ENCODE peak calls at places on chromosomes 13 and 19, in ten cellular contexts. One of them, this sample, is unnamed.

GRCh38 chr19:40365613-40366401 is 17.3 kb downstream of the PLD3 start:
- DNase-seq in esophagus squamous epithelium: no peak
- DNase-seq in GM23248: peak; percentile 16
- DNase-seq in lower lobe of right lung: peak; percentile 83
- DNase-seq in mucosa of descending colon: no peak
- DNase-seq in ovary: peak; percentile 85
- DNase-seq in CD8-positive, alpha-beta memory T cell: peak; percentile 10
- DNase-seq in IMR-90: peak; percentile 71
- DNase-seq in psoas muscle: peak; percentile 61
- DNase-seq in CD8-positive, alpha-beta T cell: peak; percentile 52
- DNase-seq in this sample: no peak

GRCh38 chr19:8081569-8082550 is 29.3 kb downstream of the CCL25 start:
- DNase-seq in IMR-90: no peak
- DNase-seq in CD8-positive, alpha-beta memory T cell: no peak
- DNase-seq in GM23248: no peak
- DNase-seq in esophagus squamous epithelium: no peak
- DNase-seq in mucosa of descending colon: no peak
- DNase-seq in psoas muscle: no peak
- DNase-seq in ovary: no peak
- DNase-seq in lower lobe of right lung: no peak
- DNase-seq in CD8-positive, alpha-beta T cell: no peak
- DNase-seq in this sample: no peak

GRCh38 chr19:29172302-29172701 is 40.6 kb downstream of the UQCRFS1 start:
- DNase-seq in lower lobe of right lung: no peak
- DNase-seq in psoas muscle: no peak
- DNase-seq in mucosa of descending colon: no peak
- DNase-seq in CD8-positive, alpha-beta memory T cell: no peak
- DNase-seq in GM23248: no peak
- DNase-seq in IMR-90: no peak
- DNase-seq in CD8-positive, alpha-beta T cell: no peak
- DNase-seq in esophagus squamous epithelium: no peak
- DNase-seq in ovary: no peak
- DNase-seq in this sample: no peak

GRCh38 chr13:49607761-49608160 is 20.5 kb upstream of the ARL11 start:
- DNase-seq in IMR-90: no peak
- DNase-seq in CD8-positive, alpha-beta memory T cell: no peak
- DNase-seq in mucosa of descending colon: no peak
- DNase-seq in psoas muscle: no peak
- DNase-seq in CD8-positive, alpha-beta T cell: no peak
- DNase-seq in GM23248: no peak
- DNase-seq in ovary: no peak
- DNase-seq in lower lobe of right lung: no peak
- DNase-seq in esophagus squamous epithelium: no peak
- DNase-seq in this sample: no peak

GRCh38 chr13:40207110-40207478 is 459.3 kb downstream of the FOXO1 start:
- DNase-seq in mucosa of descending colon: no peak
- DNase-seq in psoas muscle: no peak
- DNase-seq in CD8-positive, alpha-beta T cell: peak; percentile 71
- DNase-seq in lower lobe of right lung: no peak
- DNase-seq in esophagus squamous epithelium: no peak
- DNase-seq in IMR-90: no peak
- DNase-seq in GM23248: no peak
- DNase-seq in CD8-positive, alpha-beta memory T cell: no peak
- DNase-seq in ovary: no peak
- DNase-seq in this sample: no peak

GRCh38 chr13:71483733-71484132 is 383.3 kb downstream of the DACH1 start:
- DNase-seq in mucosa of descending colon: no peak
- DNase-seq in ovary: no peak
- DNase-seq in CD8-positive, alpha-beta T cell: no peak
- DNase-seq in psoas muscle: no peak
- DNase-seq in lower lobe of right lung: no peak
- DNase-seq in GM23248: no peak
- DNase-seq in esophagus squamous epithelium: no peak
- DNase-seq in CD8-positive, alpha-beta memory T cell: no peak
- DNase-seq in IMR-90: no peak
- DNase-seq in this sample: no peak

GRCh38 chr13:110540871-110541525 is 20.5 kb downstream of the RAB20 start:
- DNase-seq in mucosa of descending colon: no peak
- DNase-seq in GM23248: no peak
- DNase-seq in CD8-positive, alpha-beta T cell: no peak
- DNase-seq in CD8-positive, alpha-beta memory T cell: no peak
- DNase-seq in ovary: no peak
- DNase-seq in IMR-90: no peak
- DNase-seq in psoas muscle: no peak
- DNase-seq in esophagus squamous epithelium: no peak
- DNase-seq in lower lobe of right lung: no peak
- DNase-seq in this sample: no peak

GRCh38 chr13:65914707-65915106 is 1315.4 kb downstream of the PCDH9 start:
- DNase-seq in esophagus squamous epithelium: no peak
- DNase-seq in ovary: no peak
- DNase-seq in lower lobe of right lung: no peak
- DNase-seq in CD8-positive, alpha-beta memory T cell: no peak
- DNase-seq in mucosa of descending colon: no peak
- DNase-seq in IMR-90: peak; percentile 72
- DNase-seq in CD8-positive, alpha-beta T cell: no peak
- DNase-seq in psoas muscle: no peak
- DNase-seq in GM23248: peak; percentile 36
- DNase-seq in this sample: no peak

GRCh38 chr19:35352448-35353304 is 5.0 kb downstream of the FFAR1 start:
- DNase-seq in lower lobe of right lung: peak; percentile 72
- DNase-seq in CD8-positive, alpha-beta memory T cell: peak; percentile 53
- DNase-seq in CD8-positive, alpha-beta T cell: peak; percentile 80
- DNase-seq in psoas muscle: peak; percentile 46
- DNase-seq in GM23248: peak; percentile 83
- DNase-seq in mucosa of descending colon: peak; percentile 73
- DNase-seq in IMR-90: peak; percentile 64
- DNase-seq in esophagus squamous epithelium: no peak
- DNase-seq in ovary: peak; percentile 78
- DNase-seq in this sample: peak; percentile 53

GRCh38 chr19:7442423-7442822 is 46.4 kb downstream of the PEX11G start:
- DNase-seq in IMR-90: no peak
- DNase-seq in CD8-positive, alpha-beta memory T cell: no peak
- DNase-seq in psoas muscle: no peak
- DNase-seq in CD8-positive, alpha-beta T cell: no peak
- DNase-seq in ovary: no peak
- DNase-seq in GM23248: no peak
- DNase-seq in lower lobe of right lung: no peak
- DNase-seq in esophagus squamous epithelium: no peak
- DNase-seq in mucosa of descending colon: no peak
- DNase-seq in this sample: no peak

GRCh38 chr19:40433391-40434216 is 7.8 kb upstream of the SERTAD1 start:
- DNase-seq in CD8-positive, alpha-beta memory T cell: peak; percentile 52
- DNase-seq in esophagus squamous epithelium: no peak
- DNase-seq in lower lobe of right lung: peak; percentile 93
- DNase-seq in GM23248: peak; percentile 96
- DNase-seq in CD8-positive, alpha-beta T cell: peak; percentile 70
- DNase-seq in IMR-90: peak; percentile 88
- DNase-seq in psoas muscle: peak; percentile 89
- DNase-seq in ovary: peak; percentile 91
- DNase-seq in mucosa of descending colon: peak; percentile 93
- DNase-seq in this sample: no peak

GRCh38 chr13:94997126-94997525 is 284.8 kb upstream of the SOX21 start:
- DNase-seq in psoas muscle: no peak
- DNase-seq in esophagus squamous epithelium: no peak
- DNase-seq in IMR-90: no peak
- DNase-seq in lower lobe of right lung: no peak
- DNase-seq in CD8-positive, alpha-beta memory T cell: no peak
- DNase-seq in GM23248: no peak
- DNase-seq in mucosa of descending colon: no peak
- DNase-seq in ovary: no peak
- DNase-seq in CD8-positive, alpha-beta T cell: no peak
- DNase-seq in this sample: no peak

GRCh38 chr13:104875008-104875762 is 1660.3 kb downstream of the EFNB2 start:
- DNase-seq in esophagus squamous epithelium: no peak
- DNase-seq in GM23248: no peak
- DNase-seq in IMR-90: no peak
- DNase-seq in ovary: no peak
- DNase-seq in lower lobe of right lung: no peak
- DNase-seq in mucosa of descending colon: no peak
- DNase-seq in psoas muscle: no peak
- DNase-seq in CD8-positive, alpha-beta memory T cell: no peak
- DNase-seq in CD8-positive, alpha-beta T cell: no peak
- DNase-seq in this sample: no peak

GRCh38 chr13:101576452-101576851 is 124.0 kb downstream of the ITGBL1 start:
- DNase-seq in esophagus squamous epithelium: no peak
- DNase-seq in ovary: no peak
- DNase-seq in psoas muscle: no peak
- DNase-seq in mucosa of descending colon: no peak
- DNase-seq in CD8-positive, alpha-beta memory T cell: no peak
- DNase-seq in IMR-90: peak; percentile 81
- DNase-seq in CD8-positive, alpha-beta T cell: no peak
- DNase-seq in GM23248: no peak
- DNase-seq in lower lobe of right lung: no peak
- DNase-seq in this sample: no peak

GRCh38 chr13:73938375-73939070 is 195.7 kb downstream of the KLF12 start:
- DNase-seq in ovary: no peak
- DNase-seq in esophagus squamous epithelium: no peak
- DNase-seq in mucosa of descending colon: no peak
- DNase-seq in CD8-positive, alpha-beta T cell: no peak
- DNase-seq in IMR-90: peak; percentile 94
- DNase-seq in GM23248: peak; percentile 90
- DNase-seq in psoas muscle: no peak
- DNase-seq in CD8-positive, alpha-beta memory T cell: no peak
- DNase-seq in lower lobe of right lung: no peak
- DNase-seq in this sample: no peak

GRCh38 chr19:56868446-56868845 is 27.9 kb upstream of the PEG3 start:
- DNase-seq in mucosa of descending colon: no peak
- DNase-seq in ovary: no peak
- DNase-seq in psoas muscle: no peak
- DNase-seq in CD8-positive, alpha-beta memory T cell: no peak
- DNase-seq in GM23248: no peak
- DNase-seq in IMR-90: no peak
- DNase-seq in esophagus squamous epithelium: no peak
- DNase-seq in lower lobe of right lung: no peak
- DNase-seq in CD8-positive, alpha-beta T cell: no peak
- DNase-seq in this sample: no peak
- H3K9me3 ChIP-seq in mucosa of descending colon: peaks cover 63% of the 10 kb centered on the region
- H3K9me3 ChIP-seq in ovary: no peaks in the 10 kb centered on the region
- H3K9me3 ChIP-seq in psoas muscle: peaks cover 1% of the 10 kb centered on the region
- H3K9me3 ChIP-seq in CD8-positive, alpha-beta memory T cell: peaks cover 6% of the 10 kb centered on the region
- H3K9me3 ChIP-seq in GM23248: no peaks in the 10 kb centered on the region
- H3K9me3 ChIP-seq in IMR-90: peaks cover 29% of the 10 kb centered on the region
- H3K9me3 ChIP-seq in esophagus squamous epithelium: no peaks in the 10 kb centered on the region
- H3K9me3 ChIP-seq in lower lobe of right lung: peaks cover 5% of the 10 kb centered on the region
- H3K9me3 ChIP-seq in CD8-positive, alpha-beta T cell: no peaks in the 10 kb centered on the region
- H3K9me3 ChIP-seq in this sample: peaks cover 3% of the 10 kb centered on the region

GRCh38 chr19:57537953-57538547 is 10.9 kb downstream of the ZNF549 start:
- DNase-seq in mucosa of descending colon: no peak
- DNase-seq in IMR-90: no peak
- DNase-seq in lower lobe of right lung: no peak
- DNase-seq in psoas muscle: no peak
- DNase-seq in ovary: no peak
- DNase-seq in CD8-positive, alpha-beta T cell: no peak
- DNase-seq in esophagus squamous epithelium: no peak
- DNase-seq in CD8-positive, alpha-beta memory T cell: no peak
- DNase-seq in GM23248: no peak
- DNase-seq in this sample: no peak
- H3K9me3 ChIP-seq in mucosa of descending colon: peaks cover 100% of the 10 kb centered on the region
- H3K9me3 ChIP-seq in IMR-90: peaks cover 84% of the 10 kb centered on the region
- H3K9me3 ChIP-seq in lower lobe of right lung: peaks cover 100% of the 10 kb centered on the region
- H3K9me3 ChIP-seq in psoas muscle: peaks cover 96% of the 10 kb centered on the region
- H3K9me3 ChIP-seq in ovary: peaks cover 82% of the 10 kb centered on the region
- H3K9me3 ChIP-seq in CD8-positive, alpha-beta T cell: peaks cover 77% of the 10 kb centered on the region
- H3K9me3 ChIP-seq in esophagus squamous epithelium: peaks cover 92% of the 10 kb centered on the region
- H3K9me3 ChIP-seq in CD8-positive, alpha-beta memory T cell: peaks cover 81% of the 10 kb centered on the region
- H3K9me3 ChIP-seq in GM23248: peaks cover 14% of the 10 kb centered on the region
- H3K9me3 ChIP-seq in this sample: peaks cover 74% of the 10 kb centered on the region

GRCh38 chr19:57611113-57611512 is 2.9 kb upstream of the ZNF134 start:
- DNase-seq in lower lobe of right lung: no peak
- DNase-seq in psoas muscle: no peak
- DNase-seq in mucosa of descending colon: no peak
- DNase-seq in CD8-positive, alpha-beta memory T cell: no peak
- DNase-seq in GM23248: no peak
- DNase-seq in ovary: no peak
- DNase-seq in IMR-90: no peak
- DNase-seq in CD8-positive, alpha-beta T cell: no peak
- DNase-seq in esophagus squamous epithelium: no peak
- DNase-seq in this sample: no peak

GRCh38 chr19:57615346-57615745 is 1.3 kb downstream of the ZNF134 start:
- DNase-seq in mucosa of descending colon: no peak
- DNase-seq in GM23248: peak; percentile 8
- DNase-seq in CD8-positive, alpha-beta T cell: no peak
- DNase-seq in psoas muscle: no peak
- DNase-seq in IMR-90: no peak
- DNase-seq in esophagus squamous epithelium: no peak
- DNase-seq in lower lobe of right lung: no peak
- DNase-seq in ovary: no peak
- DNase-seq in CD8-positive, alpha-beta memory T cell: no peak
- DNase-seq in this sample: no peak

GRCh38 chr19:57613941-57614743 is at the start of gene ZNF134:
- DNase-seq in CD8-positive, alpha-beta memory T cell: peak; percentile 78
- DNase-seq in psoas muscle: peak; percentile 92
- DNase-seq in IMR-90: peak; percentile 87
- DNase-seq in lower lobe of right lung: peak; percentile 96
- DNase-seq in CD8-positive, alpha-beta T cell: peak; percentile 91
- DNase-seq in GM23248: peak; percentile 97
- DNase-seq in ovary: peak; percentile 86
- DNase-seq in mucosa of descending colon: peak; percentile 95
- DNase-seq in esophagus squamous epithelium: peak; percentile 39
- DNase-seq in this sample: peak; percentile 76
- H3K9me3 ChIP-seq in CD8-positive, alpha-beta memory T cell: peaks cover 46% of the 10 kb centered on the region
- H3K9me3 ChIP-seq in psoas muscle: peaks cover 65% of the 10 kb centered on the region
- H3K9me3 ChIP-seq in IMR-90: peaks cover 42% of the 10 kb centered on the region
- H3K9me3 ChIP-seq in lower lobe of right lung: peaks cover 55% of the 10 kb centered on the region
- H3K9me3 ChIP-seq in CD8-positive, alpha-beta T cell: peaks cover 44% of the 10 kb centered on the region
- H3K9me3 ChIP-seq in GM23248: no peaks in the 10 kb centered on the region
- H3K9me3 ChIP-seq in ovary: peaks cover 44% of the 10 kb centered on the region
- H3K9me3 ChIP-seq in mucosa of descending colon: peaks cover 61% of the 10 kb centered on the region
- H3K9me3 ChIP-seq in esophagus squamous epithelium: peaks cover 47% of the 10 kb centered on the region
- H3K9me3 ChIP-seq in this sample: peaks cover 40% of the 10 kb centered on the region

GRCh38 chr19:15035795-15036311 is 13.4 kb upstream of the CASP14 start:
- DNase-seq in psoas muscle: no peak
- DNase-seq in CD8-positive, alpha-beta memory T cell: no peak
- DNase-seq in CD8-positive, alpha-beta T cell: no peak
- DNase-seq in esophagus squamous epithelium: no peak
- DNase-seq in mucosa of descending colon: no peak
- DNase-seq in ovary: no peak
- DNase-seq in lower lobe of right lung: no peak
- DNase-seq in IMR-90: no peak
- DNase-seq in GM23248: no peak
- DNase-seq in this sample: no peak
- H3K9me3 ChIP-seq in psoas muscle: no peaks in the 10 kb centered on the region
- H3K9me3 ChIP-seq in CD8-positive, alpha-beta memory T cell: no peaks in the 10 kb centered on the region
- H3K9me3 ChIP-seq in CD8-positive, alpha-beta T cell: no peaks in the 10 kb centered on the region
- H3K9me3 ChIP-seq in esophagus squamous epithelium: no peaks in the 10 kb centered on the region
- H3K9me3 ChIP-seq in mucosa of descending colon: no peaks in the 10 kb centered on the region
- H3K9me3 ChIP-seq in ovary: no peaks in the 10 kb centered on the region
- H3K9me3 ChIP-seq in lower lobe of right lung: no peaks in the 10 kb centered on the region
- H3K9me3 ChIP-seq in IMR-90: no peaks in the 10 kb centered on the region
- H3K9me3 ChIP-seq in GM23248: no peaks in the 10 kb centered on the region
- H3K9me3 ChIP-seq in this sample: no peaks in the 10 kb centered on the region

DNA sequence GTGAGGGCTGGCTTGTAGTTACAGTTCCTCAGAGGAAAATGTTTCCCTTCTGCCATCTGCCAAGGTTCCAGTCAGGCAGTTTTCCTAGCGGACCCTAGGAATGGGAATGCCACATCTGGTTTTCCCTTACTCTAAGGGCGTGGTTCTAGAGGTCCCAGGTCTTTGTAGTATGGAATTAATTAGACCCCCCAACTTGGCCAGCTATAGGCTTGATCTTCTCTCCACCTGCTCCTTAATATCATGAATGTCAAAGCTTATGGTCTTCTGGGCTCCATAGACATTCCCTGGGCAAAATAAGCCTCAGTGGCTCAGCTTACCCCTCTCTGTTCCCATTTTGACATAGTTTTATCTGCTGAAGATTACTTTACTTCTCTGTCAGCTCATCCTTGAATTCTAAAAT is 70.0 kb downstream of the ZNF568 start:
- DNase-seq in ovary: no peak
- DNase-seq in psoas muscle: no peak
- DNase-seq in lower lobe of right lung: no peak
- DNase-seq in GM23248: no peak
- DNase-seq in IMR-90: no peak
- DNase-seq in esophagus squamous epithelium: no peak
- DNase-seq in CD8-positive, alpha-beta T cell: no peak
- DNase-seq in CD8-positive, alpha-beta memory T cell: no peak
- DNase-seq in mucosa of descending colon: no peak
- DNase-seq in this sample: no peak
- H3K9me3 ChIP-seq in ovary: peaks cover 7% of the 10 kb centered on the region
- H3K9me3 ChIP-seq in psoas muscle: peaks cover 20% of the 10 kb centered on the region
- H3K9me3 ChIP-seq in lower lobe of right lung: peaks cover 18% of the 10 kb centered on the region
- H3K9me3 ChIP-seq in GM23248: no peaks in the 10 kb centered on the region
- H3K9me3 ChIP-seq in IMR-90: peaks cover 14% of the 10 kb centered on the region
- H3K9me3 ChIP-seq in esophagus squamous epithelium: peaks cover 12% of the 10 kb centered on the region
- H3K9me3 ChIP-seq in CD8-positive, alpha-beta T cell: peaks cover 19% of the 10 kb centered on the region
- H3K9me3 ChIP-seq in CD8-positive, alpha-beta memory T cell: peaks cover 8% of the 10 kb centered on the region
- H3K9me3 ChIP-seq in mucosa of descending colon: peaks cover 56% of the 10 kb centered on the region
- H3K9me3 ChIP-seq in this sample: peaks cover 2% of the 10 kb centered on the region